ENCODE peak calls at places on chromosomes 5 and 9, in ten cellular contexts. O is HS-5; H is cardiac muscle cell; N is NCI-H446 treated with DMSO at 0.1 percent for 48 hours; G is GM03348; V is mesendoderm; W is activated CD8-positive, alpha-beta memory T cell treated with anti-CD3 and anti-CD28 coated beads for 48 hours; U is immature natural killer cell; M is BE2C; R is myocyte. I is an unnamed sample.

GRCh38 chr9:106450549-106450948 is 412.4 kb upstream of the ZNF462 start:
- DNase-seq in W (no peak), G (no peak), H (no peak), N (no peak), M (no peak), U (no peak), R (peak), V (no peak), O (no peak), I (no peak)

GRCh38 chr9:2060425-2060824 is 45.3 kb downstream of the SMARCA2 start:
- DNase-seq in O (no peak), H (peak), G (no peak), W (no peak), R (no peak), M (no peak), V (no peak), U (no peak), N (no peak), I (no peak)

GRCh38 chr5:114390431-114390830 is 28.6 kb downstream of the KCNN2 start:
- DNase-seq in G (no peak), N (no peak), U (no peak), O (no peak), R (no peak), H (no peak), V (no peak), M (no peak), W (no peak), I (no peak)

GRCh38 chr9:79255681-79256080 is 316.1 kb upstream of the TLE4 start:
- DNase-seq in G (no peak), H (no peak), N (no peak), R (no peak), V (no peak), O (no peak), M (no peak), W (no peak), U (no peak), I (no peak)

GRCh38 chr5:69492391-69493234 is at the start of gene OCLN:
- DNase-seq in G (peak), M (peak), V (peak), U (no peak), O (no peak), N (no peak), H (peak), R (no peak), W (peak), I (peak)

GRCh38 chr5:23332650-23333251 is 174.7 kb upstream of the PRDM9 start:
- DNase-seq in G (no peak), R (no peak), V (peak), O (no peak), H (peak), N (peak), M (no peak), W (no peak), U (no peak), I (no peak)

GRCh38 chr5:116358015-116358523 is 216.6 kb downstream of the SEMA6A start:
- DNase-seq in N (no peak), V (no peak), H (no peak), G (no peak), M (no peak), R (no peak), U (no peak), W (no peak), O (no peak), I (no peak)

GRCh38 chr9:79257671-79258410 is 313.9 kb upstream of the TLE4 start:
- DNase-seq in M (peak), H (no peak), N (no peak), R (no peak), O (no peak), U (no peak), W (no peak), G (no peak), V (no peak), I (peak)

GRCh38 chr9:115674091-115674490 is 479.5 kb upstream of the PAPPA start:
- DNase-seq in R (no peak), W (no peak), V (no peak), O (no peak), G (no peak), H (no peak), M (no peak), N (no peak), U (no peak), I (no peak)

GRCh38 chr9:134602547-134603362 is 38.8 kb upstream of the COL5A1 start:
- DNase-seq in G (peak), O (peak), W (no peak), M (peak), R (peak), V (peak), U (no peak), N (no peak), H (peak), I (no peak)

GRCh38 chr9:123957731-123958130 is 27.8 kb upstream of the DENND1A start:
- DNase-seq in R (no peak), H (no peak), U (no peak), V (no peak), O (no peak), W (no peak), G (no peak), M (no peak), N (no peak), I (no peak)

GRCh38 chr9:137787376-137787775 is 90.2 kb upstream of the CACNA1B start:
- DNase-seq in H (no peak), N (no peak), V (no peak), M (no peak), U (no peak), G (no peak), R (no peak), O (no peak), W (no peak), I (no peak)

GRCh38 chr5:112886975-112887374 is 25.9 kb downstream of the SRP19 start:
- DNase-seq in N (no peak), M (no peak), O (no peak), G (no peak), H (no peak), R (no peak), U (peak), W (no peak), V (no peak), I (no peak)

GRCh38 chr9:92187989-92188714 is 72.9 kb upstream of the SPTLC1 start:
- DNase-seq in O (no peak), V (no peak), H (no peak), W (no peak), U (no peak), G (no peak), N (no peak), R (no peak), M (no peak), I (no peak)

GRCh38 chr9:94906181-94906580 is 179.7 kb downstream of the AOPEP start:
- DNase-seq in M (no peak), V (no peak), N (no peak), H (no peak), O (no peak), W (no peak), R (no peak), G (no peak), U (no peak), I (no peak)

GRCh38 chr5:179243333-179243732 is 101.9 kb downstream of the ADAMTS2 start:
- DNase-seq in N (peak), H (peak), W (no peak), U (no peak), O (peak), R (peak), M (no peak), G (peak), V (no peak), I (peak)

GRCh38 chr9:136535070-136535469 is 10.8 kb downstream of the NOTCH1 start:
- DNase-seq in O (no peak), N (no peak), G (no peak), H (no peak), M (no peak), U (no peak), V (no peak), W (no peak), R (no peak), I (peak)

GRCh38 chr5:134007581-134008256 is 2.9 kb upstream of the VDAC1 start:
- DNase-seq in O (no peak), V (peak), W (no peak), G (peak), U (no peak), M (peak), N (no peak), H (peak), R (no peak), I (peak)

GRCh38 chr9:137461663-137462395 is 2.7 kb upstream of the NSMF start:
- DNase-seq in M (peak), W (peak), O (no peak), R (no peak), G (peak), V (peak), U (peak), H (peak), N (no peak), I (peak)

GRCh38 chr9:112644449-112644965 is 73.4 kb downstream of the INIP start:
- DNase-seq in N (no peak), R (no peak), W (no peak), V (no peak), M (no peak), U (no peak), G (no peak), H (no peak), O (no peak), I (no peak)

GRCh38 chr9:76255781-76256455 is 138.3 kb downstream of the RFK start:
- DNase-seq in V (no peak), G (peak), U (no peak), M (no peak), N (no peak), O (peak), W (no peak), R (peak), H (peak), I (no peak)

GRCh38 chr9:70021026-70021571 is 22.5 kb upstream of the MAMDC2 start:
- DNase-seq in H (peak), M (no peak), G (peak), O (peak), R (peak), W (no peak), V (no peak), U (no peak), N (peak), I (no peak)

GRCh38 chr9:91960367-91960766 is 10.3 kb upstream of the ROR2 start:
- DNase-seq in G (no peak), W (no peak), H (no peak), R (no peak), U (no peak), V (no peak), M (no peak), N (no peak), O (no peak), I (no peak)

GRCh38 chr9:134885647-134886412 is 5.2 kb downstream of the FCN2 start:
- DNase-seq in N (no peak), M (no peak), H (no peak), U (no peak), G (no peak), O (no peak), R (no peak), V (no peak), W (no peak), I (no peak)

GRCh38 chr5:135126688-135127603 is 92.9 kb upstream of the PITX1 start:
- DNase-seq in O (no peak), G (no peak), W (no peak), N (no peak), H (no peak), U (no peak), M (peak), V (no peak), R (no peak), I (no peak)

GRCh38 chr5:35617060-35617434 is 616 bp upstream of the SPEF2 start:
- DNase-seq in V (no peak), H (no peak), W (no peak), U (no peak), G (no peak), N (no peak), O (no peak), M (no peak), R (no peak), I (no peak)

GRCh38 chr5:171415115-171415730 is 4.2 kb upstream of the FGF18 start:
- DNase-seq in R (no peak), G (peak), M (no peak), H (peak), O (no peak), V (no peak), U (no peak), N (no peak), W (no peak), I (no peak)

GRCh38 chr5:96384353-96384752 is 48.7 kb downstream of the PCSK1 start:
- DNase-seq in R (peak), M (no peak), N (no peak), V (peak), U (no peak), W (no peak), O (peak), G (peak), H (peak), I (no peak)

GRCh38 chr9:82247318-82247717 is 258.7 kb downstream of the SPATA31D1 start:
- DNase-seq in M (no peak), U (no peak), R (no peak), O (no peak), W (no peak), G (no peak), V (peak), H (peak), N (no peak), I (no peak)

GRCh38 chr9:134725605-134725940 is 84.0 kb downstream of the COL5A1 start:
- DNase-seq in U (no peak), W (no peak), M (no peak), G (no peak), N (no peak), H (no peak), O (no peak), V (no peak), R (no peak), I (no peak)

GRCh38 chr9:91163441-91163772 is 198.3 kb downstream of the AUH start:
- DNase-seq in M (no peak), V (no peak), U (no peak), G (no peak), H (no peak), O (no peak), N (no peak), R (no peak), W (no peak), I (no peak)

GRCh38 chr9:71670121-71670520 is 98.2 kb downstream of the CEMIP2 start:
- DNase-seq in V (no peak), H (no peak), O (no peak), M (no peak), U (no peak), R (no peak), N (no peak), G (no peak), W (no peak), I (no peak)

GRCh38 chr5:100901851-100902341 is 1.2 kb downstream of the ST8SIA4 start:
- DNase-seq in R (peak), N (no peak), M (no peak), W (no peak), V (peak), U (peak), H (peak), O (peak), G (no peak), I (no peak)

GRCh38 chr9:17837931-17838330 is 259.1 kb downstream of the SH3GL2 start:
- DNase-seq in U (no peak), M (no peak), G (no peak), W (no peak), O (no peak), H (no peak), R (no peak), V (peak), N (no peak), I (no peak)

GRCh38 chr5:113092683-113093082 is 116.1 kb downstream of the DCP2 start:
- DNase-seq in O (no peak), M (peak), N (no peak), W (no peak), R (no peak), U (no peak), V (no peak), H (no peak), G (no peak), I (peak)

GRCh38 chr5:167639213-167639612 is 652.2 kb upstream of the WWC1 start:
- DNase-seq in W (no peak), V (peak), O (peak), M (no peak), H (peak), R (no peak), N (no peak), G (peak), U (no peak), I (no peak)